ENCODE peak calls at places on chromosomes 16 and 17, in six cellular contexts. B is K562, V is HepG2, Q is H1, C is GM12878, I is GM12891. R is an unnamed sample.

GRCh38 chr16:19118938-19119431 is 5.2 kb downstream of the ITPRIPL2 start:
- DNase-seq in Q (no peak), I (no peak), B (peak; percentile 86), V (no peak), C (no peak), R (no peak)

GRCh38 chr16:11179569-11179968 is 76.4 kb downstream of the SOCS1 start:
- DNase-seq in V (no peak), Q (no peak), B (no peak), C (no peak), I (no peak), R (no peak)

GRCh38 chr17:45791935-45792334 is 7.8 kb downstream of the CRHR1 start:
- DNase-seq in Q (no peak), C (no peak), V (no peak), B (no peak), I (no peak), R (no peak)

GRCh38 chr16:54287018-54287757 is 601 bp upstream of the IRX3 start:
- DNase-seq in I (no peak), V (no peak), Q (no peak), C (no peak), B (no peak), R (no peak)

GRCh38 chr17:20066253-20066652 is 57.1 kb downstream of the SPECC1 start:
- DNase-seq in B (no peak), V (no peak), I (no peak), C (no peak), Q (no peak), R (no peak)

GRCh38 chr17:15945493-15946209 is 721 bp downstream of the ADORA2B start:
- DNase-seq in C (no peak), Q (no peak), B (peak; percentile 34), V (no peak), I (no peak), R (no peak)

GRCh38 chr16:29126621-29127020 is 141.8 kb downstream of the LAT start:
- DNase-seq in C (no peak), V (no peak), B (no peak), Q (no peak), I (no peak), R (no peak)

GRCh38 chr16:80023865-80024264 is 423.3 kb upstream of the MAF start:
- DNase-seq in V (peak; percentile 9), Q (no peak), I (no peak), B (no peak), C (no peak), R (no peak)

GRCh38 chr17:44932526-44933097 is 15.0 kb downstream of the KIF18B start:
- DNase-seq in I (no peak), C (no peak), V (no peak), Q (no peak), B (no peak), R (no peak)

GRCh38 chr16:54931041-54931756 is 534 bp downstream of the IRX5 start:
- DNase-seq in Q (no peak), I (no peak), C (no peak), B (peak; percentile 51), V (no peak), R (peak; percentile 13)

GRCh38 chr17:71502443-71502842 is 618.4 kb upstream of the SOX9 start:
- DNase-seq in V (no peak), B (no peak), Q (no peak), C (no peak), I (no peak), R (no peak)

GRCh38 chr16:84367750-84368320 is 503 bp upstream of the ATP2C2 start:
- DNase-seq in Q (no peak), I (no peak), B (no peak), V (no peak), C (no peak), R (no peak)

GRCh38 chr16:74213372-74213771 is 83.2 kb upstream of the PSMD7 start:
- DNase-seq in Q (no peak), V (no peak), I (no peak), B (no peak), C (no peak), R (no peak)

GRCh38 chr17:48160177-48160967 is 52.8 kb downstream of the SNX11 start:
- DNase-seq in V (no peak), Q (peak; percentile 88), C (no peak), I (no peak), B (no peak), R (no peak)

GRCh38 chr17:20988001-20988641 is 54.7 kb downstream of the USP22 start:
- DNase-seq in C (no peak), Q (no peak), I (no peak), V (no peak), B (no peak), R (no peak)

GRCh38 chr17:56779898-56780777 is 53.6 kb downstream of the C17orf67 start:
- DNase-seq in Q (peak; percentile 36), V (peak; percentile 67), I (peak; percentile 74), C (no peak), B (peak; percentile 83), R (peak; percentile 70)

GRCh38 chr17:49715717-49716279 is 8.0 kb upstream of the SLC35B1 start:
- DNase-seq in I (no peak), C (no peak), Q (no peak), B (no peak), V (no peak), R (no peak)

GRCh38 chr17:54891176-54891821 is 9.4 kb upstream of the TOM1L1 start:
- DNase-seq in V (peak; percentile 61), B (peak; percentile 77), I (peak; percentile 12), C (no peak), Q (no peak), R (no peak)

GRCh38 chr16:89658221-89658879 is 714 bp downstream of the SPATA33 start:
- DNase-seq in Q (no peak), B (peak; percentile 48), C (no peak), I (no peak), V (no peak), R (no peak)

GRCh38 chr16:70737377-70738082 is 51.7 kb upstream of the MTSS2 start:
- DNase-seq in I (peak; percentile 87), Q (no peak), C (peak; percentile 81), V (no peak), B (no peak), R (peak; percentile 82)

GRCh38 chr16:11670171-11671131 is 2.2 kb downstream of the SNN start:
- DNase-seq in B (no peak), V (no peak), I (no peak), Q (no peak), C (peak; percentile 46), R (no peak)

GRCh38 chr17:77323413-77324171 is 182.8 kb downstream of the SEC14L1 start:
- DNase-seq in B (peak; percentile 76), I (no peak), V (no peak), C (no peak), Q (no peak), R (no peak)

GRCh38 chr17:16537130-16537458 is 31.9 kb downstream of the ZNF287 start:
- DNase-seq in B (no peak), C (no peak), V (no peak), Q (no peak), I (no peak), R (no peak)

GRCh38 chr17:50207318-50207717 is 5.9 kb upstream of the COL1A1 start:
- DNase-seq in Q (no peak), V (no peak), B (no peak), C (no peak), I (no peak), R (peak; percentile 1)

GRCh38 chr17:3007651-3008121 is 55.7 kb downstream of the OR1D5 start:
- DNase-seq in Q (no peak), C (no peak), I (no peak), V (no peak), B (no peak), R (no peak)

DNA sequence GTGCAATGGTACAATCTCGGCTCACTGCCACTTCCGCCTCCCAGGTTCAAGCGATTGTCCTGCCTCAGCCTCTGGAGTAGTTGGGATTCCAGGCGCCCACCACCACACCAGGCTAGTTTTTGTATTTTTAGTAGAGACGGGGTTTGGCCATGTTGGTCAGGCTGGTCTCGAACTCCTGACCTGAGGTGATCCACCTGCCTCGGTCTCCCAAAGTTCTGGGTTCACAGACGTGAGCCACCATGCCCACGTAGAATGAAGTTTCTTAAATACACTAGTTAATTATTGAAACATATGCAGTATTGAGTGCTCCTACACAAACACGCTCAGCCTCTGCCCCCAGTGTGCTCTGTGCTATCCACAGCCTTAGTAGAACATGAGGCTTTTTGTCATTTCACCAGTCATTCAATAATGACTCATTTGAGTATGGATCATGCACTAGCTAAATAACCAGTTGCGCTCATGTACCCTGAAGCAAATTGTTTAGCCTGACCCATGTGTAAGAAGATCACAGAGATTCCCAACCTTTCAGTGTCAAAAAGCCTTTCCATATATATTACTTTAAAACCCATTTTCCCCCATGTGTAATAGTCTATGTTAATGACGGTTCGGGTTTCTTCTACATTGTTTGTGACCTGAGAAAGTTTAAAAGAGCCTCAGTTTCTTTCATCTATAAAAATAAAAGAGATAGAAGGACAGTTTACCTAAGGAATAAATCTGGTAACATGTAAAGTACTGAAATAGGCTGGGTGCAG is 49.7 kb downstream of the TUBD1 start:
- DNase-seq in B (peak; percentile 61), V (peak; percentile 96), Q (no peak), I (no peak), C (peak; percentile 80), R (no peak)
- TF ChIP-seq POLR2A in B (peak; percentile 89), V (peak; percentile 81), Q (peak; percentile 43), I (peak; percentile 94), C (peak; percentile 62), R (peak; percentile 67)

GRCh38 chr16:56919099-56919800 is 12.7 kb upstream of the HERPUD1 start:
- DNase-seq in C (no peak), V (peak; percentile 88), Q (no peak), B (no peak), I (no peak), R (no peak)
- TF ChIP-seq POLR2AphosphoS5 in C (no peak), V (no peak), Q (no peak), B (no peak), I (no peak), R (no peak)

DNA sequence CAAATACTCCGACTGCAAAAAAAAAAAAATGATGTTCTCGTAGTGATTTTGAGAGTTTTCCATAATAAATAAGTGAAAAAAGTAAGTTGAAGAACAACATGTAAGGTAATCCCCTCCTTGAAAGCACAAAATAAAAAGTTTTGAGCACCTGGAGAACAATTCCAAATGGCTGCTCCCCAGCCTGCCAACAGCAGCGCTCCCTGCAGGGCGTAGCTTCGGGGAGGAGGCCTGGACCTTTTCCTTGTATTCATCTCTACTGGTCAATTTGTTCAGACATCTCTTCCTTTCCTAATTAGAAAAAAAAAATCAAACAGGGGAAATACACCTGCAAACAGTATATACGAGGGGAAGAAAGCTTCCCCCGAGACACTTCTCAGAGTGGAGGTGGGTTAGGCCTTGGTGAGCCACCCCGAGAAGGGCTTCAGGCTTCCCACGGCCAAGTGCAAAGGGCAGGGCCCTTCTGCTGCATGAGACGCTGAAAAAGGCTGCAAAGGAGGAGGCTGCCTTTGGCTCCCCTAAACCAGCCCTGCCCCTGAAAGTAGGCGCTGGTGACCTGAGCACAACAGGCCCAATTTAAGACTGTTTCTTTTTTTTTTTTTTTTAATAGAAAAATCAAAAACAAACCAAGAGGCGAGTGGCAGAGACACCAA is 193.2 kb upstream of the FOXF1 start:
- DNase-seq in C (no peak), B (no peak), V (no peak), Q (no peak), I (no peak), R (no peak)
- TF ChIP-seq TAF1 in C (no peak), B (no peak), V (no peak), Q (no peak), I (no peak), R (no peak)

DNA sequence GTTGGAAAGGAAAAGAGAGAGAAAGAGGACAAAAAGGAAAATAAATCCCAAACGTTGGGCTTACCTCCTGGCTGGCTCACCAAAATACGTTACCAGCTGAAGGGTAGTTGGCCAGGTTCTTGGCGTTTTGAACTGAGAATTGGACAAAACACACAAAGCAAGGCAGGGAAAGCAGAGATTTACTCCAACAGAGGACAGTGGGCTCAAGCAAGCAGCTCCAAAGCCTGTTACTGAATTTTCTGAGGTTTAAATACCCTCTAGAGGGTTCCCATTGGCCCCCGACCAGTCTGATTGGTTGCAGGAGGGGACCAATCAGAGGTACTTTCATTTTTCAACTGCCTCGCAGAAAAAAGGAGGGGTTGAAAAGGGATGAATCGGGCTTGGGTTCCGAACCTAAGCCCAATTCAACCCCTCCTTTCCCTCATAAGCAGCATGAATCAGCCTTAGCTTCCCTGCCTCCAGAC is 55.6 kb upstream of the ALOX12 start:
- DNase-seq in Q (no peak), V (no peak), B (peak; percentile 82), I (no peak), C (no peak), R (no peak)
- TF ChIP-seq POLR2A in Q (no peak), V (no peak), B (peak; percentile 92), I (no peak), C (no peak), R (no peak)